ENCODE peak calls at places on chromosomes 7 and 10, in seven cellular contexts. G is sigmoid colon, M is GM12892, H is right lobe of liver, T is stomach, X is body of pancreas, W is uterus. J is an unnamed sample.

GRCh38 chr7:24119852-24120251 is 164.1 kb upstream of the NPY start:
- DNase-seq in H (no peak), M (no peak), G (no peak), X (no peak), T (no peak), W (no peak), J (no peak)

GRCh38 chr10:53619678-53620077 is 847.1 kb upstream of the MBL2 start:
- DNase-seq in T (no peak), H (no peak), W (no peak), X (no peak), G (no peak), M (no peak), J (peak)

GRCh38 chr7:17598305-17598704 is 299.9 kb downstream of the AHR start:
- DNase-seq in H (no peak), W (no peak), M (no peak), T (no peak), X (no peak), G (no peak), J (no peak)

GRCh38 chr7:41816111-41816510 is 113.2 kb upstream of the INHBA start:
- DNase-seq in X (no peak), M (no peak), H (no peak), T (no peak), G (no peak), W (no peak), J (no peak)

GRCh38 chr10:25758041-25758457 is 176.0 kb upstream of the MYO3A start:
- DNase-seq in X (peak), W (no peak), M (no peak), T (no peak), H (no peak), G (no peak), J (peak)

GRCh38 chr7:27400168-27400567 is 157.6 kb downstream of the EVX1 start:
- DNase-seq in X (no peak), T (no peak), M (no peak), W (no peak), G (no peak), H (no peak), J (no peak)

GRCh38 chr10:2949948-2950354 is 117.4 kb upstream of the PFKP start:
- DNase-seq in G (no peak), T (no peak), M (no peak), W (no peak), X (no peak), H (no peak), J (no peak)

GRCh38 chr7:129831424-129832058 is 121.2 kb downstream of the UBE2H start:
- DNase-seq in G (no peak), W (peak), H (no peak), M (no peak), T (no peak), X (no peak), J (peak)

GRCh38 chr7:70093496-70093895 is 495.2 kb downstream of the AUTS2 start:
- DNase-seq in G (no peak), W (no peak), H (no peak), T (no peak), X (peak), M (no peak), J (no peak)

GRCh38 chr10:43111101-43111500 is 27.1 kb upstream of the CSGALNACT2 start:
- DNase-seq in H (no peak), T (no peak), X (no peak), W (no peak), M (no peak), G (no peak), J (no peak)

GRCh38 chr7:143205560-143206293 is 16.1 kb upstream of the TAS2R40 start:
- DNase-seq in M (no peak), T (no peak), H (no peak), G (peak), W (no peak), X (peak), J (no peak)

GRCh38 chr7:130301606-130302005 is 8.6 kb downstream of the CPA4 start:
- DNase-seq in H (no peak), X (no peak), M (no peak), T (no peak), G (no peak), W (no peak), J (no peak)

GRCh38 chr10:118531105-118531851 is 64.2 kb downstream of the PRLHR start:
- DNase-seq in W (peak), H (no peak), T (no peak), X (peak), G (no peak), M (no peak), J (no peak)

GRCh38 chr10:129896231-129897150 is 67.6 kb downstream of the EBF3 start:
- DNase-seq in M (no peak), T (no peak), X (no peak), G (no peak), W (no peak), H (no peak), J (no peak)

GRCh38 chr7:15558747-15559146 is 3.1 kb downstream of the AGMO start:
- DNase-seq in T (no peak), H (no peak), W (no peak), M (no peak), X (no peak), G (no peak), J (no peak)

GRCh38 chr10:4663162-4663992 is 162.6 kb upstream of the AKR1E2 start:
- DNase-seq in T (peak), G (peak), M (no peak), W (peak), X (peak), H (peak), J (peak)

GRCh38 chr10:3111626-3112220 is 44.4 kb downstream of the PFKP start:
- DNase-seq in X (no peak), G (no peak), W (no peak), M (no peak), H (peak), T (no peak), J (no peak)

GRCh38 chr10:44962870-44963738 is 3.5 kb downstream of the RASSF4 start:
- DNase-seq in H (peak), G (peak), W (no peak), M (no peak), T (no peak), X (peak), J (no peak)

GRCh38 chr10:10564081-10564480 is 453.6 kb upstream of the CELF2 start:
- DNase-seq in X (no peak), H (no peak), M (no peak), T (no peak), G (no peak), W (no peak), J (no peak)

GRCh38 chr7:47617131-47617530 is 35.2 kb upstream of the TNS3 start:
- DNase-seq in H (no peak), G (no peak), X (no peak), M (no peak), T (no peak), W (no peak), J (no peak)

GRCh38 chr10:4512557-4513286 is 313.3 kb upstream of the AKR1E2 start:
- DNase-seq in H (no peak), G (peak), W (no peak), T (peak), X (peak), M (no peak), J (peak)

GRCh38 chr7:106283501-106283830 is 1.3 kb downstream of the NAMPT start:
- DNase-seq in H (no peak), W (no peak), M (no peak), G (no peak), X (no peak), T (no peak), J (peak)

GRCh38 chr7:128867842-128868623 is 5.4 kb downstream of the ATP6V1F start:
- DNase-seq in W (no peak), X (peak), T (peak), M (no peak), H (no peak), G (no peak), J (no peak)

GRCh38 chr10:47353351-47353750 is 5.2 kb downstream of the RBP3 start:
- DNase-seq in W (no peak), H (no peak), T (no peak), M (no peak), G (no peak), X (no peak), J (no peak)

GRCh38 chr10:114821915-114822770 is 563 bp downstream of the FHIP2A start:
- DNase-seq in W (peak), X (peak), H (peak), T (peak), M (peak), G (peak), J (peak)

GRCh38 chr7:4386190-4386589 is 295.9 kb upstream of the FOXK1 start:
- DNase-seq in T (peak), H (no peak), W (no peak), G (no peak), M (no peak), X (no peak), J (no peak)

GRCh38 chr7:26183545-26184282 is 16.8 kb downstream of the HNRNPA2B1 start:
- DNase-seq in T (no peak), M (no peak), X (no peak), H (no peak), G (no peak), W (no peak), J (no peak)

GRCh38 chr7:26181474-26182227 is 18.9 kb downstream of the HNRNPA2B1 start:
- DNase-seq in T (no peak), M (no peak), X (no peak), G (no peak), W (no peak), H (no peak), J (no peak)

GRCh38 chr7:26182706-26183105 is 17.8 kb downstream of the HNRNPA2B1 start:
- DNase-seq in W (no peak), H (no peak), G (no peak), X (peak), M (no peak), T (no peak), J (no peak)

GRCh38 chr7:26180792-26181198 is 19.8 kb downstream of the HNRNPA2B1 start:
- DNase-seq in T (no peak), M (no peak), W (no peak), H (no peak), G (no peak), X (peak), J (peak)

GRCh38 chr7:26182283-26182682 is 18.3 kb downstream of the HNRNPA2B1 start:
- DNase-seq in M (no peak), T (no peak), G (no peak), X (peak), H (no peak), W (no peak), J (no peak)
- TF ChIP-seq POLR2A in M (no peak), T (no peak), G (no peak), X (peak), H (peak), W (no peak), J (no peak)

DNA sequence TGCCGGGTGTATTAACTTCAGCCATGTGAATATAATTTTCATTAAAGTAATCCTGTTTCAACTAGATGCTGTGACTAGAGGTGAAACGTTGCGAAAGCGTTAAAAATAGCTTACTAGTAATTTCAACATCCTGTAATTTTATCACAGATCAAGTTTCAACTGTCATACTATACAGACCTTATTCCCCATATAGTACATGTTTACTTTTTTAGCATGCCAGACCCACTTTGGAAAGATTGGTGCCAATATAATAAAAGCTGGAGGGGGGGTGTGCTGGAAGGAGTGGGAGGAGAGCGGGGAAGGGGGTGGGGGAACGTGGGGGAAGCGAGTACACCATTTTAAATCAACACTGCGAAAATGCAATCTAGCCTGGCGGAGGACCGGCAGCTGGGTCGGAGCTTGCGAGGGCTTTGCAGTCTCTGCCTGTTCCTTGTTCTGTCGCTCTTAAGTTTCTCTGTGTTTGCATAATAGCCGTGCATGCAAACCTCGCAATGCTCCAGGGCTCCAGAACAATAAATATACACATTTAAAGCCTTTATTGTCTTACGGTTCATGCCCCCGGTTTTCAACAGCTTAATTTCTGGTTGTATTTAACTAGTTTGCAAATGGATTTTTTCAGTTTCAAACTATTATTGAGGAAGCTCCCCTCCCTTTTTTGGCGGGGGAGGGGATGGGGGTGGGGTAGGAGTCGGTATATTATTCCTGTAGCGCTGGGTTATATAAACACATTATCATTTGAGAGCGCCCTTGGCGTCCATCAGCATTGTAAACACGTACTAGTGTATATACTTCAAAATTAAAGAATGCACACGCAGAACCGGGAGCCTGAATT is 1.3 kb upstream of the ARID5B start:
- DNase-seq in G (peak), X (peak), M (peak), T (peak), H (peak), W (peak), J (peak)
- TF ChIP-seq POLR2A in G (no peak), X (peak), M (peak), T (no peak), H (peak), W (no peak), J (no peak)

GRCh38 chr10:132961864-132962622 is 19.7 kb upstream of the CFAP46 start:
- DNase-seq in T (peak), M (no peak), X (peak), H (peak), G (peak), W (peak), J (peak)
- TF ChIP-seq POLR2A in T (no peak), M (no peak), X (peak), H (no peak), G (no peak), W (no peak), J (no peak)

DNA sequence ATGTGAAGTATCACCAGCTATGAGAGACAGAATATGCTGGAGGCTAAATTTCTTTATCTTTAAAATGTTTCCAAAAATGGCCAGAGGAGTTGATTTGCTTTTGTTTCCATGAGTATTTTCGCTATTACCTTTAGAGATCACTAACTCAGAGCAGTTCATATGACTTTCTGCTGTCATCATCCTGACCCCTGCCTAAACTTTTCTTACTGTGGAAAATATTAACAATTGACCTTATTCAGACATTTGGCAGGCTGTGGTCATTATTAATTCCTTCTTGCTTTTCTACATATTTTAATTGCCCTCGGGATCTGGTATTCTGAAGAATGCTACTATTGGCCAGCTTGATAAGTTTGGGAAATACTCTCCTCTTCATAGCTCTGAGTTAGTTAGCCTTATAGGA is 156.5 kb downstream of the EXOC4 start:
- DNase-seq in W (no peak), G (no peak), H (no peak), T (no peak), M (no peak), X (no peak), J (no peak)
- TF ChIP-seq POLR2A in W (no peak), G (no peak), H (no peak), T (no peak), M (no peak), X (no peak), J (no peak)

GRCh38 chr7:116557901-116558300 is 33.1 kb downstream of the CAV1 start:
- DNase-seq in M (no peak), T (no peak), H (no peak), G (no peak), W (no peak), X (no peak), J (no peak)
- TF ChIP-seq POLR2A in M (no peak), T (no peak), H (no peak), G (no peak), W (no peak), X (no peak), J (no peak)

DNA sequence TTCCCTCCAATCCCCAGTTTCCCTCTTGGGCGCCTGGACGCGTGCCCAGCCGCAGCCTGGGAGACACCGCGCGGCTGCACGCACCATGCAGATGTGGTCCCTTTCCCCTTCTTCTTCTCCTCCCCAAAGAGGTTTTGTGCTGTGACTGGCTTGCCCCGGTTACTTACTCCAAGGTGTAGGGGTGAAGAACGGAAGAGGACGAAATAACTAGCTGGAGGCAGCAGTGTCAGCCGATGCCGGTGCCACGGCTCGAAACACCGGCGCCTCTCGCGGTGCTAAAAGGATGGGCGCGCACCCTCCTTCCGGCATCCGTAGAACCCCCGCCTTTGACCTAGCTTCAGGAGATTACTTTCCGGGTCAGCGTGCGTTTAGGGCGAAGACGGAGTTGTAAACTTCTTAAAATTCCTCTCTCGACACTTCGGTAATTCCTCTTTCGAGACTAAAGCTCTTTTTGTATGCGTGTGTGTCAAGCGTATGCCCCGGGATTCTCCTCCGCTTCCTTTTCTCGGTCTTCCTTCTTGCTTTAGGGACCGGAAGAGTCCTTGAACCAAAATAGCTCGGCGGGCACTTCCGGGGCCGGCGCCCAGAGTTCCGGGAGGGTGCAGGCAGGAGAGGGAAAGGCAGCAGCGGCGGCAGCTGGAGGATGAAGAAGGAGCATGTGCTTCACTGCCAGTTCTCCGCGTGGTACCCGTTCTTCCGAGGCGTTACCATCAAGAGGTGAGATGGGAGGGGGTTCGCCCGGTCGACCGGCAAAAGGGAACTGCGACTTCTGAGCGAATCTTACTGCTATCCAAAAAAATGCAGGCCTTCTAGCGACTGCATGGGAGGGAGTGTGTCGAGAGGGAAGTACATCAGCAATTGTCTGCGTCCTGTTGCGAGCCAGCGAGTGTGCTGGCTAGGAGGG is at the start of the genes CDC123 and NUDT5:
- DNase-seq in W (peak), H (peak), G (peak), T (peak), X (peak), M (peak), J (peak)
- TF ChIP-seq POLR2A in W (peak), H (peak), G (no peak), T (no peak), X (peak), M (peak), J (peak)

DNA sequence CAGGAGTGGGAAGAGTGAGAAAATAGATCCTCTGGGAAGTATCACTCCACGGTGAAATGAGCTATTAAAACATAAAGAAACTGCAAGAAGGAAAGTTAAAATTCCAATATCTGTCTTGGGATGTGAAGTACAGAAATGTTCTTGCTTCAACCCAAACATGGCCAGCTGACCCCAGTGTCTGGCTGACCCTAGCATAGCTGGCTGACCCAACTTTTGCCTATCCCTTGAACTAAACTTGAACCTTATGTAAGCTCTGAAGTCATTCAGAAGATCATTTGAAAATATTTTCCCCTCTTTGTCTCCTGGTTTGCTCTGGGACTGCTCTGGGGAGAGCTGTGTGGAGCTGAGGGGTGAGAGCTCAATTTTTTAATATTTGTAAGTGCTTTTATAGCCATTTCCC is 59.5 kb downstream of the FZD1 start:
- DNase-seq in H (no peak), T (no peak), M (no peak), X (no peak), G (no peak), W (no peak), J (no peak)
- TF ChIP-seq POLR2A in H (no peak), T (no peak), M (no peak), X (no peak), G (no peak), W (no peak), J (no peak)